ENCODE peak calls at places on chromosomes 12 and 14, in seven cellular contexts. H, R, P, T, U, A and L are unnamed samples.

GRCh38 chr12:15627995-15628945 is 160.9 kb downstream of the EPS8 start:
- DNase-seq in H (no peak), P (peak), U (no peak), R (peak), A (no peak), T (no peak), L (no peak)

GRCh38 chr14:59395672-59396071 is 69.5 kb downstream of the GPR135 start:
- DNase-seq in T (no peak), U (no peak), A (no peak), H (no peak), R (no peak), P (no peak), L (no peak)

GRCh38 chr12:46556820-46557524 is 184.4 kb upstream of the SLC38A2 start:
- DNase-seq in H (no peak), T (no peak), U (peak), P (peak), R (peak), A (no peak), L (peak)

GRCh38 chr14:105879867-105880561 is 353.6 kb downstream of the TMEM121 start:
- DNase-seq in A (no peak), R (no peak), U (no peak), H (peak), T (no peak), P (no peak), L (no peak)

GRCh38 chr12:47079894-47080724 is at the start of gene AMIGO2:
- DNase-seq in A (peak), U (no peak), P (peak), R (peak), H (peak), T (peak), L (no peak)

GRCh38 chr12:124278389-124279101 is 16.3 kb upstream of the RFLNA start:
- DNase-seq in H (no peak), R (no peak), A (no peak), T (no peak), U (no peak), P (no peak), L (no peak)

GRCh38 chr14:104263671-104264358 is 125.4 kb downstream of the KIF26A start:
- DNase-seq in H (peak), U (no peak), T (no peak), R (no peak), P (no peak), A (no peak), L (no peak)

GRCh38 chr12:55996715-55997534 is at the start of gene SUOX:
- DNase-seq in H (peak), P (peak), A (peak), U (peak), T (peak), R (peak), L (peak)

GRCh38 chr12:124506145-124506831 is 61.1 kb downstream of the NCOR2 start:
- DNase-seq in U (no peak), R (no peak), A (peak), H (peak), T (no peak), P (peak), L (no peak)